ENCODE peak calls at places on chromosomes 13 and 19, in ten cellular contexts. X is thoracic aorta; Z is neuronal stem cell; W is pancreas; D is CD4-positive, alpha-beta memory T cell; Q is Peyer's patch; O is left lung; L is adrenal gland; U is mammary epithelial cell; N is colonic mucosa. R is an unnamed sample. For H3K4me1, the result is how much of the 10 kb centered on the place peaks cover.

GRCh38 chr13:36919206-36919832 is 719 bp downstream of the SMAD9 start:
- DNase-seq in O (peak), Z (peak), N (peak), D (no peak), U (peak), L (no peak), W (peak), Q (no peak), X (peak), R (no peak)

GRCh38 chr19:18416778-18417249 is 2.4 kb upstream of the SSBP4 start:
- DNase-seq in D (peak), N (peak), Z (peak), Q (peak), O (peak), L (peak), W (peak), U (no peak), X (peak), R (peak)

GRCh38 chr13:50352720-50353491 is 337.7 kb downstream of the KCNRG start:
- DNase-seq in Z (no peak), U (no peak), Q (no peak), D (no peak), X (no peak), L (no peak), N (no peak), O (no peak), W (no peak), R (no peak)

GRCh38 chr19:49309087-49309486 is 15.9 kb downstream of the SLC6A16 start:
- DNase-seq in D (no peak), U (no peak), L (no peak), Q (no peak), W (no peak), Z (no peak), O (no peak), N (no peak), X (no peak), R (no peak)

GRCh38 chr19:3275068-3275582 is 50.7 kb downstream of the CELF5 start:
- DNase-seq in L (no peak), X (no peak), U (no peak), N (no peak), Z (peak), O (no peak), D (peak), Q (no peak), W (peak), R (peak)

GRCh38 chr19:13026478-13026999 is 31.3 kb downstream of the NFIX start:
- DNase-seq in O (no peak), L (no peak), D (no peak), X (no peak), W (no peak), U (peak), Q (no peak), N (peak), Z (no peak), R (no peak)

GRCh38 chr19:13984186-13984585 is 21.9 kb downstream of the RFX1 start:
- DNase-seq in N (no peak), W (no peak), Z (no peak), D (no peak), X (no peak), O (no peak), L (no peak), Q (no peak), U (no peak), R (no peak)

GRCh38 chr19:12064266-12065099 is at the start of gene ZNF844:
- DNase-seq in U (peak), X (peak), L (peak), Q (peak), D (peak), N (peak), O (peak), Z (peak), W (peak), R (peak)

GRCh38 chr19:15368798-15369593 is 10.6 kb downstream of the AKAP8 start:
- DNase-seq in X (no peak), O (peak), U (no peak), Z (no peak), N (no peak), L (no peak), W (no peak), Q (no peak), D (no peak), R (no peak)

GRCh38 chr13:106415427-106415826 is 120.0 kb downstream of the EFNB2 start:
- DNase-seq in Q (no peak), Z (no peak), L (no peak), N (no peak), D (no peak), X (no peak), U (no peak), O (no peak), W (no peak), R (no peak)

GRCh38 chr13:45337803-45338202 is 3.2 kb downstream of the TPT1 start:
- DNase-seq in X (no peak), Q (no peak), O (no peak), Z (no peak), D (no peak), U (no peak), L (no peak), N (no peak), W (no peak), R (no peak)
- H3K4me1 ChIP-seq in X (half or more), Q (under half), O (half or more), Z (under half), D (half or more), U (half or more), L (half or more), N (under half), W (under half), R (half or more)

GRCh38 chr13:99585609-99586008 is 84.3 kb downstream of the TM9SF2 start:
- DNase-seq in U (no peak), N (no peak), D (no peak), W (no peak), O (no peak), L (no peak), Q (no peak), Z (no peak), X (no peak), R (no peak)
- H3K4me1 ChIP-seq in U (under half), N (under half), D (under half), W (under half), O (under half), L (under half), Q (under half), Z (under half), X (under half), R (under half)

GRCh38 chr19:8336072-8336569 is 6.9 kb downstream of the KANK3 start:
- DNase-seq in Q (no peak), Z (no peak), O (no peak), X (no peak), N (no peak), L (no peak), D (no peak), W (no peak), U (no peak), R (no peak)
- H3K4me1 ChIP-seq in Q (under half), Z (under half), O (under half), X (under half), N (under half), L (under half), D (under half), W (under half), U (under half), R (under half)

GRCh38 chr13:33870046-33870668 is 52.2 kb downstream of the RFC3 start:
- DNase-seq in Q (no peak), W (no peak), X (no peak), O (no peak), U (no peak), N (no peak), D (no peak), Z (no peak), L (no peak), R (no peak)

GRCh38 chr13:33869005-33869404 is 51.1 kb downstream of the RFC3 start:
- DNase-seq in D (no peak), Z (no peak), X (no peak), O (no peak), N (no peak), U (no peak), Q (no peak), W (no peak), L (no peak), R (no peak)

GRCh38 chr13:33865945-33866344 is 48.0 kb downstream of the RFC3 start:
- DNase-seq in Z (no peak), D (no peak), Q (no peak), O (no peak), N (no peak), W (no peak), L (no peak), X (no peak), U (no peak), R (no peak)

GRCh38 chr13:33867472-33867871 is 49.5 kb downstream of the RFC3 start:
- DNase-seq in O (no peak), U (no peak), L (no peak), N (no peak), Z (no peak), D (no peak), X (no peak), W (no peak), Q (no peak), R (no peak)

DNA sequence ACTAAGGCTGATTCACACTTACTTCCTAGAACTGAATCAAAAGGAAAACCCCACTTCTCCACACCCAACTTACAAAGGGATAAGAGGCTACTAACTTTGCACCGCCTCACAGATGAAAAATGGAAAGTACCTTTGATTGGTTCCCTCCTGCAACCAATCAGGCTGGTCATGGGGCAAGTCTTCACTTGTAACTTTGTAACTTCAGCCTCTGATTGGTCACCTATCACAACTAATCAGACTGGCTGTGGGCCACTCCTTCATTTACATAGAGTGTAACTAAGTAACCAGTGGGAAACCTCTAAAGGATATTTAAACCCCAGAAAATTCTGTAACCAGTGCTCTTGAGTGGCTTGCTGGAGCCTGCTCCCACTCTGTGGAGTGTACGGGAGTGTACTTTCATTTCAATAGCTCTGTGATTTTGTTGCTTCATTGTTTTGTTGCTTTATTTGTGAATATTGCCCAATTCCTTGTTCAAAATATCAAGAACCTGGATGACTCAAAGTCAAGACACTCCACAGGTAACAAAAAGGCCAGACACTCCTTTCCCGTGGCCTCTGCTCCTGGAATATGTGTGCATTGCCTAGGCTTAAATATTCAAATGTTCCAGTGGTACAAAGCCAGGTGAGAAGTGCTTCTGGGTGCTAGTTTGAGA is 50.5 kb downstream of the RFC3 start:
- DNase-seq in N (no peak), Z (no peak), W (no peak), Q (no peak), L (no peak), O (no peak), U (peak), X (no peak), D (no peak), R (no peak)
- H3K4me1 ChIP-seq in N (under half), Z (under half), W (under half), Q (under half), L (under half), O (under half), U (under half), X (under half), D (under half), R (under half)

R was measured in CD4-positive, CD25-positive, alpha-beta regulatory T cell.